ENCODE peak calls at places on chromosomes 2 and 18, in four cellular contexts. One of them, this sample, is unnamed.

GRCh38 chr2:10030311-10030736 is 13.0 kb upstream of the KLF11 start:
- DNase-seq in K562: peak; percentile 56
- DNase-seq in WTC11: no peak
- DNase-seq in HCT116: no peak
- DNase-seq in this sample: no peak

GRCh38 chr2:72973566-72974435 is 56.5 kb downstream of the EMX1 start:
- DNase-seq in K562: peak; percentile 79
- DNase-seq in WTC11: peak; percentile 78
- DNase-seq in HCT116: peak; percentile 36
- DNase-seq in this sample: no peak

GRCh38 chr2:136828162-136828561 is 62.8 kb downstream of the THSD7B start:
- DNase-seq in K562: no peak
- DNase-seq in WTC11: no peak
- DNase-seq in HCT116: no peak
- DNase-seq in this sample: no peak

GRCh38 chr2:163155279-163155883 is 316.8 kb upstream of the KCNH7 start:
- DNase-seq in K562: peak; percentile 25
- DNase-seq in WTC11: no peak
- DNase-seq in HCT116: peak; percentile 18
- DNase-seq in this sample: no peak

GRCh38 chr2:166230024-166230723 is 102.4 kb upstream of the SCN1A start:
- DNase-seq in K562: no peak
- DNase-seq in WTC11: no peak
- DNase-seq in HCT116: no peak
- DNase-seq in this sample: no peak

GRCh38 chr2:21038403-21039073 is 5.3 kb downstream of the APOB start:
- DNase-seq in K562: no peak
- DNase-seq in WTC11: no peak
- DNase-seq in HCT116: no peak
- DNase-seq in this sample: no peak

GRCh38 chr2:5698171-5698570 is 6.0 kb downstream of the SOX11 start:
- DNase-seq in K562: no peak
- DNase-seq in WTC11: no peak
- DNase-seq in HCT116: no peak
- DNase-seq in this sample: no peak

GRCh38 chr18:78696698-78697435 is 282.8 kb upstream of the SALL3 start:
- DNase-seq in K562: no peak
- DNase-seq in WTC11: no peak
- DNase-seq in HCT116: no peak
- DNase-seq in this sample: no peak

GRCh38 chr2:30484995-30485394 is 37.9 kb downstream of the LCLAT1 start:
- DNase-seq in K562: no peak
- DNase-seq in WTC11: no peak
- DNase-seq in HCT116: no peak
- DNase-seq in this sample: no peak

GRCh38 chr2:160433466-160434172 is 60.0 kb downstream of the RBMS1 start:
- DNase-seq in K562: no peak
- DNase-seq in WTC11: no peak
- DNase-seq in HCT116: no peak
- DNase-seq in this sample: no peak

GRCh38 chr2:67213270-67213670 is 183.9 kb upstream of the ETAA1 start:
- DNase-seq in K562: no peak
- DNase-seq in WTC11: no peak
- DNase-seq in HCT116: no peak
- DNase-seq in this sample: no peak

GRCh38 chr2:97718942-97719341 is 5.6 kb downstream of the ZAP70 start:
- DNase-seq in K562: no peak
- DNase-seq in WTC11: no peak
- DNase-seq in HCT116: no peak
- DNase-seq in this sample: no peak

GRCh38 chr2:55761526-55761925 is 67.9 kb upstream of the PNPT1 start:
- DNase-seq in K562: no peak
- DNase-seq in WTC11: no peak
- DNase-seq in HCT116: no peak
- DNase-seq in this sample: no peak

GRCh38 chr2:237968048-237968862 is 1.4 kb downstream of the UBE2F start:
- DNase-seq in K562: no peak
- DNase-seq in WTC11: no peak
- DNase-seq in HCT116: no peak
- DNase-seq in this sample: no peak

GRCh38 chr18:63540131-63540530 is 2.0 kb upstream of the SERPINB12 start:
- DNase-seq in K562: no peak
- DNase-seq in WTC11: no peak
- DNase-seq in HCT116: no peak
- DNase-seq in this sample: no peak

GRCh38 chr2:106869512-106870276 is 16.3 kb downstream of the ST6GAL2 start:
- DNase-seq in K562: no peak
- DNase-seq in WTC11: peak; percentile 24
- DNase-seq in HCT116: no peak
- DNase-seq in this sample: no peak

GRCh38 chr2:118980573-118980972 is 38.6 kb downstream of the MARCO start:
- DNase-seq in K562: no peak
- DNase-seq in WTC11: no peak
- DNase-seq in HCT116: no peak
- DNase-seq in this sample: peak; percentile 30

GRCh38 chr2:239143858-239144712 is 256.7 kb downstream of the HDAC4 start:
- DNase-seq in K562: peak; percentile 36
- DNase-seq in WTC11: peak; percentile 53
- DNase-seq in HCT116: peak; percentile 21
- DNase-seq in this sample: no peak
- TF ChIP-seq ATF3 in K562: no peak
- TF ChIP-seq ATF3 in WTC11: no peak
- TF ChIP-seq ATF3 in HCT116: no peak
- TF ChIP-seq ATF3 in this sample: no peak

GRCh38 chr2:158902005-158902398 is 66.4 kb upstream of the TANC1 start:
- DNase-seq in K562: no peak
- DNase-seq in WTC11: no peak
- DNase-seq in HCT116: no peak
- DNase-seq in this sample: no peak

GRCh38 chr2:158904620-158905177 is 63.7 kb upstream of the TANC1 start:
- DNase-seq in K562: no peak
- DNase-seq in WTC11: no peak
- DNase-seq in HCT116: no peak
- DNase-seq in this sample: no peak

GRCh38 chr2:158904126-158904525 is 64.3 kb upstream of the TANC1 start:
- DNase-seq in K562: no peak
- DNase-seq in WTC11: no peak
- DNase-seq in HCT116: no peak
- DNase-seq in this sample: no peak

GRCh38 chr2:158907926-158908462 is 60.4 kb upstream of the TANC1 start:
- DNase-seq in K562: no peak
- DNase-seq in WTC11: no peak
- DNase-seq in HCT116: no peak
- DNase-seq in this sample: no peak

DNA sequence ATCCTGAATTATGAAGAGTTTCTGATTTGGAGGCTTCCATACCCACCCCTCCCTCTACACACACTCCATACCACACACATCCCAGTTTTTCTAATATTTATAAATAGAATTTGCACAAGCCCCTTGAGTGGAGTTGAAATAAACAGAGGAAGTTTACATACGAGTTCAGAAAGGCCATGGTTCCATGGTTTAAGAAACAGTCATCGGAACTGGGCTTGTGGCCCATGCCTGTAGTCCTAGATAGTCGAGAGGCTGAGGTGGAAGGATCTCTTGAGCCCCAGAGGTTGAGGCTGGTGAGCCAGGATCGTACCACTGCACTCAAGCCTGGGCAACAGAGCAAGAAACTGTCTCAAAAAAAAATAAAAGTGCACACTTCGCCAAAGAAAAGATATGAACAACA is 62.6 kb upstream of the TANC1 start:
- DNase-seq in K562: no peak
- DNase-seq in WTC11: no peak
- DNase-seq in HCT116: no peak
- DNase-seq in this sample: no peak
- TF ChIP-seq ATF3 in K562: no peak
- TF ChIP-seq ATF3 in WTC11: no peak
- TF ChIP-seq ATF3 in HCT116: no peak
- TF ChIP-seq ATF3 in this sample: no peak

GRCh38 chr2:219689676-219690628 is 62.5 kb downstream of the SLC4A3 start:
- DNase-seq in K562: peak; percentile 58
- DNase-seq in WTC11: peak; percentile 55
- DNase-seq in HCT116: no peak
- DNase-seq in this sample: no peak
- TF ChIP-seq ATF3 in K562: no peak
- TF ChIP-seq ATF3 in WTC11: no peak
- TF ChIP-seq ATF3 in HCT116: no peak
- TF ChIP-seq ATF3 in this sample: no peak

GRCh38 chr2:154455201-154455600 is 243.3 kb upstream of the KCNJ3 start:
- DNase-seq in K562: no peak
- DNase-seq in WTC11: no peak
- DNase-seq in HCT116: no peak
- DNase-seq in this sample: no peak
- TF ChIP-seq ATF3 in K562: no peak
- TF ChIP-seq ATF3 in WTC11: no peak
- TF ChIP-seq ATF3 in HCT116: no peak
- TF ChIP-seq ATF3 in this sample: no peak

DNA sequence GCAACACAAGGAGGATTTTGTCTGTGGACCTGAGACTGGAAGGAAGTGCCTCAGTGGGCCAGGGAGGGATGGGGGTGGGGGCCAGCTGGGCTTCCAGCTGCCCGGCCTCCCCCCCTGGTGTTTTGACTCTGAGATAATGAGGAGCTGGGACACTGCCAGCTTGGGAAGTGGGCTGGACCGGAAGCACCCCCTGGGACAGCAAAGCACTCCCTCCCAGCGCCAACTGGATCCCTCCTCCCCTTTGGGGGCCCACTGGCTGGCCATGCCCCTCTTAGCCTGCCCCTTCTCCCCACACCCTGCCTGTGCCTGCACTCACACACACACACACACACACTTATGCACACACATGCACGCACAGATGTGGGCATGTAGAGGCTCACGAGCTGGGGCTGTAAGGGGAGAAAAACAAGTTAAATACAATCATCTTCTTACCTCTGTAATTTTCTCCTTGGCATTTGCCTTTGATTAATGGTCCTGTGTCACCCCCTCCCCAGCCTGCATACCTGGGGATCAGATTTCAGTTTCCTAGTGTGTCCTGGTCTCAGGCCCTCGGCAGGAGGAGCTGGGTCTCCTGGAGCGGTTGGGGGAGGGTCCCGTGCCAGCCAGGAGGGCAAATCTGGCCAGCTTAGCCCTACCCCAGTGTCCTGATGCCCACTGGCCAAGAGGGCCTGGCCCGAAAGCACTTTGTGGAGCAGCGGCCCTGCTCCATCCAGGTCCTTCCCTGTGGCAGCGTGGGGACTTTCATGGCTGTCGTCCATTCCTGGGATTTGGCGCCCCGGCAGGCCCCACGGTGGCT is 3.6 kb downstream of the ITM2C start:
- DNase-seq in K562: no peak
- DNase-seq in WTC11: peak; percentile 62
- DNase-seq in HCT116: no peak
- DNase-seq in this sample: no peak
- TF ChIP-seq ATF3 in K562: no peak
- TF ChIP-seq ATF3 in WTC11: no peak
- TF ChIP-seq ATF3 in HCT116: no peak
- TF ChIP-seq ATF3 in this sample: no peak

DNA sequence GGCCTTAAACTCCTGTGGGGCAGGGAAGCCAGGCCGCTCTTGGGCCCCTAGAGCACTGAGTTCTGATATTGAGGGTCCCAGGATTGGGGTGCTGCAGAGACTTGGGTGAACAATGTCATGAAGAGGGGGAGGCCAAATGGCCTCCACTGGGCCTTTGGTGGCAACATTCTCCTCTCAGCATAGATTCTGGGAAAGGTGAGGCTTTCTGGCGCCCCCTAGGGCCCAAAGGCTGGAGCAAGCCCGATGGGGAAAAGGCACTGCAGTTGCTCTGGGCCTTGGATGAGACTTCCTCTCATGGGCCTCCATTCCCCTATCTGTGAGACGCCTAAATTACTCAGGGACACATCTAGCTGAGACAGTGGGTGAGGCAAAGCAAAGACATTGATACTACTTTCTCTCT is 84.8 kb downstream of the ACAA2 start:
- DNase-seq in K562: peak; percentile 42
- DNase-seq in WTC11: peak; percentile 81
- DNase-seq in HCT116: peak; percentile 47
- DNase-seq in this sample: peak; percentile 90
- TF ChIP-seq ATF3 in K562: no peak
- TF ChIP-seq ATF3 in WTC11: no peak
- TF ChIP-seq ATF3 in HCT116: no peak
- TF ChIP-seq ATF3 in this sample: no peak